ENCODE peak calls at places on chromosomes 1 and 21, in five cellular contexts. V is pons, S is neural crest cell, M is heart left ventricle, H is NCI-H1092 treated with DMSO at 0.1 percent for 48 hours. R is an unnamed sample.

GRCh38 chr1:107009286-107009685 is 47.2 kb upstream of the PRMT6 start:
- DNase-seq in V (peak; percentile 35), S (no peak), M (no peak), H (no peak), R (no peak)

GRCh38 chr1:8873506-8874229 is 4.8 kb downstream of the ENO1 start:
- DNase-seq in V (no peak), S (no peak), M (peak; percentile 93), H (no peak), R (peak; percentile 44)

GRCh38 chr1:23601968-23602876 is 42.9 kb upstream of the ID3 start:
- DNase-seq in V (no peak), S (no peak), M (no peak), H (no peak), R (no peak)

GRCh38 chr1:22880174-22880601 is 92.5 kb downstream of the LACTBL1 start:
- DNase-seq in V (no peak), S (no peak), M (no peak), H (no peak), R (no peak)

GRCh38 chr1:243233908-243234307 is 21.2 kb downstream of the CEP170 start:
- DNase-seq in V (no peak), S (no peak), M (no peak), H (no peak), R (no peak)

GRCh38 chr1:31617917-31618746 is 643 bp downstream of the HCRTR1 start:
- DNase-seq in V (no peak), S (peak; percentile 75), M (no peak), H (no peak), R (peak; percentile 56)

GRCh38 chr21:33069994-33070811 is at the start of gene OLIG1:
- DNase-seq in V (peak; percentile 82), S (peak; percentile 52), M (peak; percentile 50), H (peak; percentile 22), R (peak; percentile 73)

GRCh38 chr1:230875370-230875769 is 7.0 kb upstream of the C1orf198 start:
- DNase-seq in V (no peak), S (no peak), M (no peak), H (no peak), R (no peak)

GRCh38 chr1:155645648-155646047 is 35.6 kb downstream of the MSTO1 start:
- DNase-seq in V (no peak), S (no peak), M (no peak), H (no peak), R (no peak)

GRCh38 chr1:84853743-84854721 is 39.0 kb downstream of the LPAR3 start:
- DNase-seq in V (no peak), S (no peak), M (no peak), H (no peak), R (no peak)

GRCh38 chr1:214444159-214444939 is 107.1 kb downstream of the PTPN14 start:
- DNase-seq in V (no peak), S (no peak), M (no peak), H (no peak), R (no peak)

GRCh38 chr1:226626577-226626956 is 78.0 kb downstream of the STUM start:
- DNase-seq in V (peak; percentile 67), S (peak; percentile 77), M (peak; percentile 75), H (peak; percentile 11), R (peak; percentile 87)

GRCh38 chr21:46002841-46003574 is 21.4 kb downstream of the COL6A1 start:
- DNase-seq in V (no peak), S (no peak), M (no peak), H (no peak), R (no peak)

GRCh38 chr21:42652527-42653491 is 612 bp upstream of the PDE9A start:
- DNase-seq in V (peak; percentile 79), S (peak; percentile 67), M (peak; percentile 68), H (peak; percentile 22), R (peak; percentile 73)

GRCh38 chr1:203036135-203036534 is 9.8 kb downstream of the PPFIA4 start:
- DNase-seq in V (no peak), S (no peak), M (no peak), H (no peak), R (no peak)

GRCh38 chr1:25773441-25774125 is 26.4 kb upstream of the SELENON start:
- DNase-seq in V (no peak), S (no peak), M (no peak), H (no peak), R (no peak)